ENCODE peak calls at places on chromosomes 3 and 15, in nine cellular contexts. P is ACHN, S is left ventricle myocardium superior, O is adrenal gland, J is MV-4-11, T is Kasumi-1, N is NT2/D1, D is HEK293T, U is M059J. R is an unnamed sample.

GRCh38 chr3:51947215-51947900 is 5.2 kb downstream of the PARP3 start:
- DNase-seq in D (no peak), J (no peak), S (peak), T (no peak), U (no peak), N (no peak), O (no peak), P (no peak), R (no peak)

GRCh38 chr3:57145852-57146251 is 19.3 kb downstream of the IL17RD start:
- DNase-seq in S (no peak), D (no peak), O (no peak), P (no peak), T (no peak), J (no peak), N (no peak), U (no peak), R (no peak)

GRCh38 chr3:45125550-45126026 is 20.6 kb downstream of the CDCP1 start:
- DNase-seq in J (no peak), O (no peak), S (peak), U (peak), P (no peak), N (no peak), D (no peak), T (no peak), R (no peak)

GRCh38 chr3:127690106-127690505 is 17.4 kb downstream of the ABTB1 start:
- DNase-seq in T (no peak), O (no peak), J (no peak), P (peak), D (no peak), N (peak), S (peak), U (peak), R (no peak)

GRCh38 chr15:86857701-86858100 is 778.0 kb downstream of the AGBL1 start:
- DNase-seq in T (no peak), J (no peak), O (no peak), S (no peak), N (no peak), D (no peak), P (no peak), U (no peak), R (no peak)

GRCh38 chr3:104628185-104628789 is 738.4 kb upstream of the ALCAM start:
- DNase-seq in T (peak), D (peak), N (no peak), P (peak), U (peak), J (peak), O (no peak), S (no peak), R (peak)

GRCh38 chr3:31102196-31102879 is 207.9 kb upstream of the GADL1 start:
- DNase-seq in P (no peak), J (no peak), U (peak), S (no peak), T (no peak), O (no peak), N (no peak), D (no peak), R (no peak)

GRCh38 chr15:90142216-90143175 is 40.2 kb upstream of the IDH2 start:
- DNase-seq in S (peak), P (no peak), O (no peak), J (peak), N (no peak), T (peak), U (no peak), D (no peak), R (no peak)

GRCh38 chr15:34802371-34802770 is 7.0 kb upstream of the ACTC1 start:
- DNase-seq in U (no peak), D (no peak), S (no peak), O (no peak), J (no peak), P (no peak), N (no peak), T (no peak), R (no peak)

GRCh38 chr15:88918738-88919137 is 5.6 kb upstream of the MFGE8 start:
- DNase-seq in S (peak), O (peak), U (peak), D (no peak), J (peak), P (peak), N (no peak), T (no peak), R (peak)

GRCh38 chr3:134885877-134886621 is 91.0 kb downstream of the EPHB1 start:
- DNase-seq in T (no peak), N (no peak), D (no peak), S (no peak), U (peak), P (peak), O (no peak), J (no peak), R (no peak)

GRCh38 chr15:91385301-91385700 is 285.2 kb downstream of the SV2B start:
- DNase-seq in T (no peak), J (no peak), U (peak), N (peak), S (no peak), D (no peak), O (no peak), P (no peak), R (no peak)

GRCh38 chr3:71389911-71390573 is 193.5 kb downstream of the FOXP1 start:
- DNase-seq in D (no peak), O (peak), S (peak), N (peak), P (no peak), T (peak), J (peak), U (peak), R (no peak)

GRCh38 chr15:38474155-38474757 is 20.3 kb downstream of the FAM98B start:
- DNase-seq in J (peak), S (no peak), P (peak), N (no peak), O (peak), U (peak), D (peak), T (peak), R (peak)

GRCh38 chr3:146970236-146970635 is 365.1 kb upstream of the PLSCR5 start:
- DNase-seq in O (no peak), P (no peak), T (no peak), N (no peak), J (no peak), S (no peak), D (no peak), U (peak), R (no peak)

R was measured in COLO829.